ENCODE peak calls at places on chromosomes 16 and 17, in eight cellular contexts. M is cardiac muscle cell; J is gastrocnemius medialis; X is GM23248; E is tibial nerve; P is A673; B is CD4-positive, alpha-beta T cell; A is neural progenitor cell. T is an unnamed sample.
A peak's percentile ranks its signal among the peaks of the same experiment; 100 is the strongest.

GRCh38 chr17:59416184-59416583 is 84.7 kb downstream of the YPEL2 start:
- DNase-seq in M (no peak), J (no peak), P (no peak), E (no peak), B (no peak), A (no peak), X (no peak), T (no peak)

GRCh38 chr17:63426041-63426916 is 19.8 kb downstream of the CYB561 start:
- DNase-seq in P (no peak), X (no peak), J (no peak), E (no peak), B (no peak), M (no peak), A (no peak), T (no peak)

GRCh38 chr17:14095630-14096029 is 26.3 kb downstream of the COX10 start:
- DNase-seq in B (no peak), X (no peak), A (no peak), J (no peak), P (no peak), E (no peak), M (no peak), T (no peak)

GRCh38 chr16:67632415-67633172 is 12.3 kb upstream of the CARMIL2 start:
- DNase-seq in B (no peak), X (no peak), J (no peak), E (no peak), M (peak; percentile 78), A (no peak), P (peak; percentile 94), T (no peak)

GRCh38 chr17:1929896-1930750 is 95.0 kb downstream of the RTN4RL1 start:
- DNase-seq in A (peak; percentile 34), P (no peak), B (no peak), J (no peak), X (no peak), M (no peak), E (no peak), T (no peak)

GRCh38 chr16:11403920-11404319 is 58.7 kb downstream of the RMI2 start:
- DNase-seq in A (no peak), B (no peak), M (no peak), X (no peak), P (no peak), E (no peak), J (no peak), T (no peak)

GRCh38 chr17:50813583-50813982 is 21.8 kb upstream of the WFIKKN2 start:
- DNase-seq in J (no peak), P (no peak), M (no peak), E (no peak), B (no peak), X (no peak), A (no peak), T (no peak)

GRCh38 chr17:55177159-55177913 is 87.4 kb upstream of the HLF start:
- DNase-seq in B (no peak), E (no peak), J (no peak), A (peak; percentile 37), X (peak; percentile 24), M (peak; percentile 21), P (no peak), T (no peak)

GRCh38 chr16:23334950-23335349 is 32.8 kb downstream of the SCNN1B start:
- DNase-seq in E (no peak), P (no peak), A (no peak), B (no peak), M (no peak), X (no peak), J (no peak), T (no peak)

GRCh38 chr16:4487955-4488481 is 11.8 kb downstream of the HMOX2 start:
- DNase-seq in X (peak; percentile 81), E (no peak), P (no peak), M (peak; percentile 92), B (no peak), J (no peak), A (no peak), T (no peak)

GRCh38 chr17:49817993-49818392 is 29.5 kb downstream of the KAT7 start:
- DNase-seq in E (no peak), X (no peak), B (peak; percentile 53), P (no peak), A (no peak), M (no peak), J (no peak), T (no peak)

GRCh38 chr16:18804540-18804939 is 3.2 kb upstream of the ARL6IP1 start:
- DNase-seq in P (peak; percentile 55), B (no peak), E (no peak), J (no peak), X (no peak), A (peak; percentile 47), M (no peak), T (no peak)

GRCh38 chr17:4808378-4808767 is 1.4 kb downstream of the PLD2 start:
- DNase-seq in X (peak; percentile 20), E (peak; percentile 41), J (no peak), P (no peak), A (no peak), B (no peak), M (peak; percentile 11), T (no peak)

GRCh38 chr16:32116080-32116479 is 137.0 kb upstream of the TP53TG3D start:
- DNase-seq in P (no peak), X (peak; percentile 7), M (peak; percentile 0), E (no peak), A (no peak), B (no peak), J (no peak), T (no peak)

GRCh38 chr17:2174048-2174447 is 119.1 kb downstream of the HIC1 start:
- DNase-seq in X (peak; percentile 63), A (no peak), M (no peak), J (no peak), P (no peak), B (no peak), E (no peak), T (no peak)

GRCh38 chr17:8019161-8019560 is 16.7 kb downstream of the GUCY2D start:
- DNase-seq in P (no peak), E (no peak), B (no peak), J (no peak), X (no peak), A (peak; percentile 63), M (no peak), T (no peak)

GRCh38 chr17:78144146-78144719 is 2.0 kb upstream of the C17orf99 start:
- DNase-seq in E (peak; percentile 75), P (peak; percentile 40), J (peak; percentile 45), X (peak; percentile 41), B (no peak), M (peak; percentile 96), A (no peak), T (peak; percentile 74)

DNA sequence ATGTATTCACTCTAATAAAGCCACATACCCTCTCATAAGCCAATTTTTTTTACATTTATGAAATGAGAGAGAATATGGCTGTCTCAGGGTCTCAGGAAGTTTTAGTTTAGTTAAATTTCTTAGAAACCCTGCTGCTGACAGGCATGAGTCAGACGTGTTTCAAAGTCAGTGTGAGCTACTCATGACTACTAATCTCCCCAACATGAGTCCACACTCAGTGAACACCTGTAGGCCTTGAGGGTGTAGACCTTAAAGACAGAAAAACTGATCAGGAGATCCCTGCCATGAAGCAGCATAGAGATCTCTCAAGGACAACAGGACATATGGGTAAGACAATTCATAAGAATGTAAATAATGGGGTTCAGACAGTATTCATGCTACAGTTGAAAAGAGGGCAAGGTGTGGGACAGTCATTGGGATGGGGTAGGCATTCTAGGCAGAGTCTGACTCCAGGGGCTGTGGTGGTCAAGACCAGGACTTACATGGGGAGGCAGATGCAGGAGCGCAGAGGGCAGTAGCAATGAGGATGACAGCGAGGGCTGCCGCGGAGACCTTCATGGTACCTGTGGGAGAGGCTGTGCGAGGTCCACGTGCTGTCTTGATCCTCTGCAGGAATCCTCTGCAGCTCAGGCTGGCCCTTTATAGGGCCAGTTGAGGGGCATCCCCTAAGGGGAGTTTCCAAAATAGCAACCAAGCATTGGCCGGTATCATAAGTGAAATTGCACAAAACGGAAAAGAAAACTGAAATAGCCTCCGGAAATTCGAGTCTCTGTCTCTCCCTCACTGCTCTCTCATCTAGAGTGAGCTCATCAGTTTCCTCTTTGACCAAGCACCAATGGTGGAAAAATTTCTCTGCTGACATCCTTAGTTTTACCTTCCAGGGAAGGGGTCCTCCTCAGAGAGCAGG is at the start of gene CCL5:
- DNase-seq in J (no peak), A (no peak), E (no peak), P (no peak), M (peak; percentile 56), B (no peak), X (no peak), T (no peak)
- H3K27ac ChIP-seq in J (no peak within 1 kb of the TSS), A (no peak within 1 kb of the TSS), E (peak within 1 kb of the TSS; percentile 34), P (no peak within 1 kb of the TSS), M (no peak within 1 kb of the TSS), B (no peak within 1 kb of the TSS), X (no peak within 1 kb of the TSS), T (no peak within 1 kb of the TSS)

GRCh38 chr16:66612422-66612821 is 7.9 kb downstream of the CMTM3 start:
- DNase-seq in X (no peak), A (no peak), P (no peak), E (no peak), B (no peak), M (no peak), J (no peak), T (peak; percentile 38)
- H3K27ac ChIP-seq in X (no peak overlapping the region), A (no peak overlapping the region), P (no peak overlapping the region), E (no peak overlapping the region), B (no peak overlapping the region), M (no peak overlapping the region), J (no peak overlapping the region), T (peak overlapping the region; percentile 65)

GRCh38 chr17:304461-304860 is 48.1 kb downstream of the RPH3AL start:
- DNase-seq in P (no peak), M (no peak), X (peak; percentile 39), A (peak; percentile 71), B (no peak), E (no peak), J (no peak), T (no peak)

GRCh38 chr17:303161-303560 is 49.4 kb downstream of the RPH3AL start:
- DNase-seq in M (no peak), B (no peak), E (no peak), J (no peak), X (no peak), P (no peak), A (no peak), T (no peak)

GRCh38 chr17:300881-301280 is 51.7 kb downstream of the RPH3AL start:
- DNase-seq in M (no peak), X (no peak), A (no peak), B (no peak), E (no peak), J (peak; percentile 1), P (no peak), T (peak; percentile 14)

GRCh38 chr17:301681-302299 is 50.8 kb downstream of the RPH3AL start:
- DNase-seq in P (no peak), A (no peak), M (peak; percentile 54), X (peak; percentile 6), J (no peak), B (no peak), E (peak; percentile 21), T (no peak)

DNA sequence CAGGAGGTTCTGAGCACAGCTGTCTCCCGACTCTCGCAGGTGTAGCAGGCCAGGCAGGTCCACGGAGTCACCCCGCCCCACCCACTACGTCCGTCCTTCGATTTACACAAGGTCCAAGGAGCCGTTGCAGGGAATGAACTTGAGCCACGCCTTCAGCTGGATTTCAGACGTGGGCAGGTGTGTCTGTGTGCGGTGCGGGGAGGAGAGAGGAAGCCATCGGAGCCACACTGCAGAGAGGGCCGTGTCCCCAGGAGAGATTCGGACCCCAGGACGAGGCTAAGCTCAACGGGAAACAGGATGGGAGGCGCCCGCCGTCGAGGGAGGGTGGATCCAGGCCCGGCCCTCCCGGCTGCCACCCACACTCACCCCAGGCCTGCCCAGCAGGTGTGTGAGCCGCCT is 50.3 kb downstream of the RPH3AL start:
- DNase-seq in B (no peak), P (no peak), A (no peak), M (no peak), X (no peak), J (no peak), E (no peak), T (no peak)
- H3K27ac ChIP-seq in B (no peak overlapping the region), P (no peak overlapping the region), A (no peak overlapping the region), M (no peak overlapping the region), X (no peak overlapping the region), J (peak overlapping the region; percentile 75), E (peak overlapping the region; percentile 16), T (no peak overlapping the region)

GRCh38 chr16:82067042-82067809 is 32.2 kb downstream of the HSD17B2 start:
- DNase-seq in J (no peak), X (peak; percentile 74), A (no peak), E (no peak), M (no peak), P (no peak), B (no peak), T (no peak)
- H3K27ac ChIP-seq in J (no peak overlapping the region), X (peak overlapping the region; percentile 67), A (no peak overlapping the region), E (no peak overlapping the region), M (no peak overlapping the region), P (no peak overlapping the region), B (no peak overlapping the region), T (no peak overlapping the region)